ENCODE peak calls at places on chromosomes 7 and 10, in seven cellular contexts. E is mesenchymal stem cell, V is neuronal stem cell, J is IMR-90, Q is H1, S is H9, N is trophoblast cell. U is an unnamed sample.
A peak's percentile ranks its signal among the peaks of the same experiment; 100 is the strongest.

GRCh38 chr7:74344128-74344496 is 54.9 kb downstream of the CLIP2 start:
- DNase-seq in Q (no peak), J (peak; percentile 47), V (no peak), E (peak; percentile 20), N (no peak), S (no peak), U (no peak)

GRCh38 chr7:132666076-132666775 is 90.0 kb upstream of the PLXNA4 start:
- DNase-seq in Q (no peak), J (peak; percentile 5), N (peak; percentile 36), E (peak; percentile 39), V (no peak), S (no peak), U (no peak)

GRCh38 chr7:15832996-15833395 is 146.5 kb upstream of the MEOX2 start:
- DNase-seq in Q (no peak), J (no peak), V (no peak), E (no peak), S (no peak), N (no peak), U (no peak)

GRCh38 chr10:115082521-115082920 is 10.6 kb upstream of the ATRNL1 start:
- DNase-seq in J (no peak), N (no peak), E (peak; percentile 53), S (no peak), Q (no peak), V (no peak), U (no peak)

GRCh38 chr10:49609283-49610014 is 661 bp upstream of the SLC18A3 start:
- DNase-seq in V (no peak), S (peak; percentile 70), E (no peak), Q (no peak), J (no peak), N (no peak), U (no peak)

GRCh38 chr10:98318861-98319260 is 50.9 kb upstream of the LOXL4 start:
- DNase-seq in J (no peak), V (no peak), E (no peak), N (no peak), S (no peak), Q (no peak), U (no peak)

GRCh38 chr10:112728118-112728963 is 221.7 kb upstream of the TCF7L2 start:
- DNase-seq in E (no peak), Q (no peak), J (no peak), S (no peak), N (peak; percentile 65), V (no peak), U (no peak)

GRCh38 chr10:86706977-86707376 is 38.7 kb downstream of the LDB3 start:
- DNase-seq in V (no peak), S (no peak), J (no peak), Q (no peak), N (no peak), E (no peak), U (no peak)

GRCh38 chr7:157785021-157785441 is 448.2 kb downstream of the DNAJB6 start:
- DNase-seq in V (no peak), E (no peak), J (no peak), S (no peak), Q (no peak), N (no peak), U (no peak)

GRCh38 chr7:2498708-2499107 is 20.9 kb upstream of the LFNG start:
- DNase-seq in S (no peak), N (no peak), V (no peak), J (no peak), Q (no peak), E (no peak), U (no peak)

GRCh38 chr10:44975487-44976331 is 2.9 kb downstream of the DEPP1 start:
- DNase-seq in N (peak; percentile 25), J (peak; percentile 76), V (no peak), E (peak; percentile 85), Q (no peak), S (peak; percentile 59), U (peak; percentile 90)

GRCh38 chr7:16982640-16983103 is 100.9 kb upstream of the AGR3 start:
- DNase-seq in V (peak; percentile 21), J (peak; percentile 67), Q (no peak), S (no peak), E (peak; percentile 70), N (peak; percentile 69), U (peak; percentile 57)

GRCh38 chr7:83976302-83976701 is 218.3 kb downstream of the SEMA3A start:
- DNase-seq in S (no peak), J (peak; percentile 44), E (peak; percentile 48), Q (no peak), V (peak; percentile 11), N (peak; percentile 70), U (peak; percentile 14)

DNA sequence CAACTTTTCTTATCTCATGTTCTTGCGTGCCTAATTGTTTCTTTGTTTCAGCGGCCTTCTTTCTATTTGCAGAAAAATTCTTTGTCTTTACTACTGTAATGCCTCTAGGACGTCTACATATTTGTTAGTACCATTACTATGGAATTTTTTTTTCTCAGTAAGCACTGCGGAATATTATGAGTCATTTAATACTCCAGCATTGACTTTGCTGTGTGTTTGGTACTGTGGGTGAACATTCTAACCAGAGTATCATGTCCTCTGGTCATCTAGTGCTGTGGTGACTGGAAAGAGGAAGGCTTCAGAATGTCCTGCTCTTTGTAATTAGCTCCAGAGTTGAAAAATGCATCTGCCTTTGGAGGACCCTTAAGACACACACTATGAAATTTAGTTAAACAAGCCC is 58.5 kb upstream of the FERD3L start:
- DNase-seq in V (no peak), Q (no peak), S (no peak), E (no peak), N (peak; percentile 29), J (peak; percentile 18), U (no peak)
- H3K4ac ChIP-seq in V (no peak overlapping the region), Q (no peak overlapping the region), S (no peak overlapping the region), E (no peak overlapping the region), N (no peak overlapping the region), J (no peak overlapping the region), U (no peak overlapping the region)

DNA sequence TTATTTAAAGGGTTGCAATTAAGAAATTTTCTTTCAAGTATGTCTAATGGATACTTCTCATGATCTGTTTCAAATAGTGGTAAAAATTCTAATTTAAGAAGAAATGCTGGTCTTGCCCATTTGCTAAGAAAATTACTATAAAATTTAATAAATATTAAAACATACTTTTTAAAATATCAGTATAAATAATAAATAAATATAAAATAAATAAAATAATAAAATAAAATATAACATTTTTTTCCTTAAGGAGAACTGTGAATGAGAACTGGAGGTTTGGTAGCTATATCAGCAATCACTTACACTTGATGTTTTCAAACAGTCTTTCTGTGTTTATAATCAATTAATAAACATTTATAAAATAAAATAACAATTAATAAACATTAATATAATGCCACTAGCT is 266.1 kb downstream of the HGF start:
- DNase-seq in J (no peak), S (no peak), N (no peak), Q (no peak), V (no peak), E (no peak), U (no peak)
- H2BK5ac ChIP-seq in J (no peak overlapping the region), S (no peak overlapping the region), N (no peak overlapping the region), Q (no peak overlapping the region), V (no peak overlapping the region), E (no peak overlapping the region), U (no peak overlapping the region)

GRCh38 chr10:70367195-70367796 is 15.1 kb downstream of the LRRC20 start:
- DNase-seq in V (no peak), J (peak; percentile 94), N (no peak), S (no peak), E (peak; percentile 95), Q (no peak), U (no peak)

GRCh38 chr10:70369498-70370018 is 12.9 kb downstream of the LRRC20 start:
- DNase-seq in V (no peak), E (no peak), Q (no peak), N (no peak), S (no peak), J (no peak), U (no peak)

GRCh38 chr10:70370766-70371165 is 11.7 kb downstream of the LRRC20 start:
- DNase-seq in Q (no peak), N (no peak), E (no peak), V (no peak), S (no peak), J (no peak), U (no peak)

GRCh38 chr10:70371846-70372245 is 10.6 kb downstream of the LRRC20 start:
- DNase-seq in J (no peak), V (no peak), Q (no peak), N (no peak), E (no peak), S (no peak), U (no peak)

DNA sequence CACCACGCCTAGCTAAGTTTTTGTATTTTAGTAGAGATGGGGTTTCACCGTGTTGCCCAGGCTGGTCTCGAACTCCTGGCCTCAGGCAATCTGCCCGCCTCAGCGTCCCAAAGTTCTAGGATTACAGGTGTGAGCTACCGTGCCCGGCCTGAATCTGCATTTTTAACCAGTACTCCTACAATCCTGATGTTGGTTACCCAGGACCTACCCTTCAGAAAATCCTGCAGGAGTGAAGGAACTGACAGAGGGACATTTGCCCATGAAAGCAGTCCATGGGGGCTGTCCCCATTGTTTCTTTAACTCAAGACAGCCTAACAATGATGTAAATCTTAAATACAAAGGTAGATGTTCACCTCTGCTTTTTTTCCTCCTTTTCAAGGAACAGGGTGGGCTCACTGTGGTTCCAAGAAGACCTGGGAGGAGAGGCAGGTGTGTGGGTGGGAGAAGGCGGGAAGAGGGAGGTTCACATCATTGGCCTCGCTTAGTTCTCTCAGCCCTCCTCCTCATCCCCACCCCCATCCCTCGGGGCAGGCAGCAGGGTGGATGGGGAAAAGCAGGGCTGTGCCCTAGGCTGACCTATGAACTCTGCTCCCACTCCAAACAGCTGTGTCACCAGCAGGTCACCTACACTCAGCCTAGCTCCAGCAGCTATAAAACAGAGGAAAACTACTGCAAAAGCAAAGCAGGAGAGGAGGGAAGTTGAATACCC is 13.5 kb downstream of the LRRC20 start:
- DNase-seq in Q (no peak), E (no peak), N (no peak), J (no peak), S (peak; percentile 56), V (no peak), U (no peak)
- H3K23ac ChIP-seq in Q (no peak overlapping the region), E (no peak overlapping the region), N (no peak overlapping the region), J (no peak overlapping the region), S (no peak overlapping the region), V (no peak overlapping the region), U (no peak overlapping the region)

DNA sequence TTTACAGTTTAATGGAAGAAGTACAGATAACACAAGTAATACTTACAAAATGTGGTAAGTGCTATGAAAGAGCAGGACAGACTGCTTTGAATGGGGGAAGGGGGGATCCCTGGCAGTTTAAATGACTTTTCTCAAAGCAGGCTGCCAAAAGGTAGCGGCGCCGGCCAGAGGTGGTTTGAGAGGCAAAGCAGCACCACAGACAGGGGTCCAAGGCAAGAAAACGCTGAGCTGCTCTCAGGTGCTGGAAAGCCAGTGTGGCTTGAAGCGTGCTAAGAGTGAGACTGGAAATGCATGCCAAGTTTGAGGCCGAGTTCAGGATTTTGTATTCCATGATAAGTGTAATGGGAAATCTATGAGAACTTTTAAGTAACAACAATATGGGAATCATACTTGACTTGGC is 437.7 kb downstream of the AUTS2 start:
- DNase-seq in Q (no peak), V (no peak), N (no peak), S (no peak), J (no peak), E (no peak), U (no peak)
- H3K4ac ChIP-seq in Q (no peak overlapping the region), V (no peak overlapping the region), N (no peak overlapping the region), S (no peak overlapping the region), J (no peak overlapping the region), E (no peak overlapping the region), U (no peak overlapping the region)